ENCODE peak calls at places on chromosomes 1 and 21, in eight cellular contexts. F is testis; L is tibial artery; I is K562; R is heart left ventricle; T is lung; A is neuronal stem cell; E is CD8-positive, alpha-beta T cell. G is an unnamed sample.
A peak's percentile ranks its signal among the peaks of the same experiment; 100 is the strongest.

GRCh38 chr1:7454052-7454815 is 316.9 kb upstream of the VAMP3 start:
- DNase-seq in F (peak; percentile 30), L (no peak), I (no peak), R (no peak), T (peak; percentile 40), A (no peak), E (no peak), G (peak; percentile 16)

GRCh38 chr21:17554619-17555472 is 42.0 kb downstream of the CXADR start:
- DNase-seq in F (no peak), L (no peak), I (no peak), R (no peak), T (no peak), A (peak; percentile 14), E (no peak), G (no peak)

GRCh38 chr1:226627924-226628623 is 79.5 kb downstream of the STUM start:
- DNase-seq in F (no peak), L (peak; percentile 11), I (no peak), R (no peak), T (no peak), A (no peak), E (no peak), G (no peak)

GRCh38 chr1:56921486-56921885 is 44.3 kb downstream of the C8B start:
- DNase-seq in F (no peak), L (no peak), I (no peak), R (no peak), T (no peak), A (no peak), E (no peak), G (no peak)

GRCh38 chr1:62688687-62689085 is 500 bp upstream of the DOCK7 start:
- DNase-seq in F (no peak), L (no peak), I (no peak), R (no peak), T (no peak), A (no peak), E (no peak), G (no peak)

GRCh38 chr1:145992502-145992936 is 3.9 kb downstream of the TXNIP start:
- DNase-seq in F (no peak), L (peak; percentile 20), I (no peak), R (no peak), T (no peak), A (no peak), E (no peak), G (no peak)

GRCh38 chr1:228361314-228362140 is 45.1 kb downstream of the TRIM11 start:
- DNase-seq in F (no peak), L (no peak), I (peak; percentile 51), R (no peak), T (no peak), A (no peak), E (no peak), G (no peak)

GRCh38 chr1:221753828-221754188 is 11.9 kb upstream of the DUSP10 start:
- DNase-seq in F (no peak), L (no peak), I (no peak), R (no peak), T (no peak), A (no peak), E (no peak), G (no peak)

GRCh38 chr1:200034821-200035396 is 7.4 kb downstream of the NR5A2 start:
- DNase-seq in F (no peak), L (no peak), I (peak; percentile 36), R (no peak), T (no peak), A (peak; percentile 62), E (no peak), G (peak; percentile 68)

GRCh38 chr1:89704014-89704413 is 71.1 kb downstream of the LRRC8C start:
- DNase-seq in F (no peak), L (no peak), I (no peak), R (no peak), T (no peak), A (no peak), E (no peak), G (no peak)

GRCh38 chr1:66490817-66491216 is 43.1 kb upstream of the SGIP1 start:
- DNase-seq in F (no peak), L (no peak), I (no peak), R (no peak), T (no peak), A (no peak), E (no peak), G (no peak)

GRCh38 chr1:108691128-108691885 is 803 bp upstream of the PRPF38B start:
- DNase-seq in F (no peak), L (no peak), I (no peak), R (no peak), T (no peak), A (no peak), E (no peak), G (no peak)

GRCh38 chr1:119743308-119743707 is 25.4 kb downstream of the HMGCS2 start:
- DNase-seq in F (no peak), L (no peak), I (no peak), R (no peak), T (no peak), A (no peak), E (no peak), G (no peak)

DNA sequence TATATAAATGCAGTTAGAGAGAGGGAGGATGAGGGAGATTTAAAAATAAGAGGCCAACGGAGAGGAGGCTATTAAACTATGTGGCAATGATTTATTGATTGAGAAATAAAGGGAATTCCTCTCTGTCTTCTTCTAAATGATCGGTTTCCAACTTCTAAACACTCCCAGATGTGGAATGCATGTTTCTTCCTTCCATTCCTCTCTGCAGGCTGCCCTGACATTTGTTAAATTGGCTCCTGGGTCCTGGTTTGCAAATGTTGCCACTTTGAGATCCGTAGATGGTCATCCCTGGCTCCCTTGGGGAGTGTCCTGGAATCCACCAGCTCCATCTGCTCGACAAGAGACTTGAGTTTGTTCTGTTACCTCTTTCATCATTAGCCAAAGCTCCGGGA is 10.3 kb upstream of the C1orf198 start:
- DNase-seq in F (no peak), L (peak; percentile 73), I (no peak), R (no peak), T (no peak), A (no peak), E (no peak), G (no peak)
- H3K27ac ChIP-seq in F (no peak overlapping the region), L (no peak overlapping the region), I (no peak overlapping the region), R (no peak overlapping the region), T (no peak overlapping the region), A (no peak overlapping the region), E (no peak overlapping the region), G (no peak overlapping the region)

GRCh38 chr1:28716336-28716735 is 20.4 kb upstream of the YTHDF2 start:
- DNase-seq in F (no peak), L (no peak), I (no peak), R (no peak), T (no peak), A (no peak), E (no peak), G (no peak)
- H3K27ac ChIP-seq in F (no peak overlapping the region), L (no peak overlapping the region), I (no peak overlapping the region), R (no peak overlapping the region), T (no peak overlapping the region), A (no peak overlapping the region), E (no peak overlapping the region), G (no peak overlapping the region)

DNA sequence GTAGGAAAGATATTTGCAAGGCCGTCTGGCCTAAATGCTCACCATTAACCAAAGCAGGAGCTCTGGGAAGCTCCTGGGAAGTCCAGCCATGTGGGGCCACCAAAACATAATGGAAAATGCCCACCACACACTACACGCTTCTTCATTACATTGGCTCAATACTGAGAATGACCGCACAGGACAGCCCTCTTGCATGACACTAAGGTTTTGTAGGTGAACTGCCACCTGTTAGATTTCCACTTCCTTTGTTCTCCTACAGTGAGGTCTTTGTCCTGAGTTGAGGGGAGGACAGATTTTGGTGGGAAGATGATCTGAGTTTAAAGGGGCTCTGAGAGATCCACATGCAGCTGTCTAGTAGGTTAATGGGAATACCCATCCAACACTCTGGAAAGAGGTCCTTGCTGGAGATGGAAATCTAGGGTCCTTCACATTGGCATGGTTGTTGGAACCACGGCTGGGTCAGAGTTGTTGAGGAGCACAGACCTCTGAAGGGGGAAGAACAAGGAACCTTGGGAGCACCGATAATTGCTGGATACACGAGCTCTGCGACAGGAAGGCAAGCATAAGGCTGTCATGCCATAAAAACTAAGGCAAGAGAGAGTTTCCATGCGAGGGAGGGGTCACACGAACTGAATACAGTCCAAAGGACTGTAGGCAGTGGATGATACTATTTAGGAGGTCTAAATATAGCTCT is 105.4 kb upstream of the IRF2BP2 start:
- DNase-seq in F (no peak), L (no peak), I (no peak), R (no peak), T (no peak), A (no peak), E (no peak), G (peak; percentile 56)
- H3K27ac ChIP-seq in F (peak overlapping the region; percentile 81), L (peak overlapping the region; percentile 87), I (no peak overlapping the region), R (peak overlapping the region; percentile 99), T (peak overlapping the region; percentile 49), A (no peak overlapping the region), E (no peak overlapping the region), G (peak overlapping the region; percentile 97)

GRCh38 chr1:209816923-209817322 is 10.8 kb upstream of the UTP25 start:
- DNase-seq in F (no peak), L (no peak), I (no peak), R (no peak), T (no peak), A (no peak), E (no peak), G (no peak)
- H3K27ac ChIP-seq in F (no peak overlapping the region), L (no peak overlapping the region), I (no peak overlapping the region), R (no peak overlapping the region), T (no peak overlapping the region), A (no peak overlapping the region), E (no peak overlapping the region), G (no peak overlapping the region)

DNA sequence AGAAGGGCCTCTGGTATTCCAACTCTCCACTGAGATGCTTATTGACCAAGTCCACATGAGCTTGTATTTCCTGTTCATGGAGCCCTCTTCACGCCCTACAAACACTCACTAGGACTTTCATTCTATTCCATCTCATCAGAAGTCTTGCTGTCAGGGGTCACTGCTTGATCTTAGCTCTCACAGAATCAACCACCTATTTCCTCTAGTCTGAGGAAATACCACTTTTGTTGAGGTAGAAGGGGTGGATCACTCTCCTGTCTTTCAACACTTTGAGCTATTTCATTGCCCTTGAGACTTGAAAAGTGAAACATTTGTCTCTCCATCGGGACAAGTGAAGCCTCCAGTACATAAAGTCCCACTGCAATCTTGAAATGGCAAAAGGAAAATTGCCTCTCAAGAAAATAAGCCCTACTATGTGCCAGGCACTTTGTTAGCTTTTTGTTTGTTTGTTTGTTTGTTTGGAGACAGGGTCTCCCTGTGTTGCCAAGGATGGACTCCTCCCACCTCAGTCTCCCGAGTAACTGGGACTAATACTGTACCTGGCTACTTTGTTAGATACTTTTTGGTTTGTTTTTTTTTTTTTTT is 19.8 kb upstream of the FAM110D start:
- DNase-seq in F (no peak), L (no peak), I (peak; percentile 46), R (no peak), T (no peak), A (no peak), E (no peak), G (no peak)
- H3K27ac ChIP-seq in F (no peak overlapping the region), L (no peak overlapping the region), I (peak overlapping the region; percentile 74), R (no peak overlapping the region), T (no peak overlapping the region), A (no peak overlapping the region), E (no peak overlapping the region), G (no peak overlapping the region)

G was measured in transverse colon.